ENCODE peak calls at places on chromosomes 1 and 21, in six cellular contexts. One of them, this sample, is unnamed.

GRCh38 chr1:40652452-40652851 is 13.0 kb downstream of the RIMS3 start:
- DNase-seq in GM12865: no peak
- DNase-seq in AG04450: no peak
- DNase-seq in cardiac fibroblast: no peak
- DNase-seq in NCI-H146: no peak
- DNase-seq in NCI-H1105: no peak
- DNase-seq in this sample: no peak

GRCh38 chr1:16326833-16327404 is 25.4 kb downstream of the FBXO42 start:
- DNase-seq in GM12865: no peak
- DNase-seq in AG04450: no peak
- DNase-seq in cardiac fibroblast: no peak
- DNase-seq in NCI-H146: no peak
- DNase-seq in NCI-H1105: no peak
- DNase-seq in this sample: no peak

GRCh38 chr1:180912801-180913616 is at the start of gene KIAA1614:
- DNase-seq in GM12865: no peak
- DNase-seq in AG04450: no peak
- DNase-seq in cardiac fibroblast: peak
- DNase-seq in NCI-H146: peak
- DNase-seq in NCI-H1105: no peak
- DNase-seq in this sample: peak

GRCh38 chr21:41567901-41568510 is 60.0 kb upstream of the TMPRSS2 start:
- DNase-seq in GM12865: no peak
- DNase-seq in AG04450: no peak
- DNase-seq in cardiac fibroblast: no peak
- DNase-seq in NCI-H146: no peak
- DNase-seq in NCI-H1105: no peak
- DNase-seq in this sample: peak

GRCh38 chr1:86596891-86597290 is 50.0 kb downstream of the CLCA4 start:
- DNase-seq in GM12865: no peak
- DNase-seq in AG04450: no peak
- DNase-seq in cardiac fibroblast: peak
- DNase-seq in NCI-H146: no peak
- DNase-seq in NCI-H1105: no peak
- DNase-seq in this sample: no peak

GRCh38 chr1:4650981-4651380 is 3.4 kb upstream of the AJAP1 start:
- DNase-seq in GM12865: no peak
- DNase-seq in AG04450: no peak
- DNase-seq in cardiac fibroblast: no peak
- DNase-seq in NCI-H146: no peak
- DNase-seq in NCI-H1105: no peak
- DNase-seq in this sample: no peak

GRCh38 chr1:32954183-32954582 is 10.4 kb downstream of the RNF19B start:
- DNase-seq in GM12865: no peak
- DNase-seq in AG04450: no peak
- DNase-seq in cardiac fibroblast: no peak
- DNase-seq in NCI-H146: no peak
- DNase-seq in NCI-H1105: no peak
- DNase-seq in this sample: no peak

GRCh38 chr1:36884029-36884701 is 150.2 kb downstream of the GRIK3 start:
- DNase-seq in GM12865: peak
- DNase-seq in AG04450: no peak
- DNase-seq in cardiac fibroblast: no peak
- DNase-seq in NCI-H146: no peak
- DNase-seq in NCI-H1105: no peak
- DNase-seq in this sample: no peak

GRCh38 chr1:7633521-7634245 is 137.4 kb upstream of the VAMP3 start:
- DNase-seq in GM12865: no peak
- DNase-seq in AG04450: no peak
- DNase-seq in cardiac fibroblast: no peak
- DNase-seq in NCI-H146: peak
- DNase-seq in NCI-H1105: no peak
- DNase-seq in this sample: peak

GRCh38 chr21:44083631-44084291 is 23.4 kb upstream of the PWP2 start:
- DNase-seq in GM12865: no peak
- DNase-seq in AG04450: no peak
- DNase-seq in cardiac fibroblast: no peak
- DNase-seq in NCI-H146: no peak
- DNase-seq in NCI-H1105: no peak
- DNase-seq in this sample: no peak

GRCh38 chr1:51736702-51737101 is 119.8 kb downstream of the OSBPL9 start:
- DNase-seq in GM12865: peak
- DNase-seq in AG04450: peak
- DNase-seq in cardiac fibroblast: peak
- DNase-seq in NCI-H146: no peak
- DNase-seq in NCI-H1105: no peak
- DNase-seq in this sample: peak

GRCh38 chr1:46595127-46595526 is 8.9 kb downstream of the MKNK1 start:
- DNase-seq in GM12865: no peak
- DNase-seq in AG04450: no peak
- DNase-seq in cardiac fibroblast: no peak
- DNase-seq in NCI-H146: no peak
- DNase-seq in NCI-H1105: no peak
- DNase-seq in this sample: no peak

GRCh38 chr1:230825804-230826160 is 42.5 kb downstream of the C1orf198 start:
- DNase-seq in GM12865: no peak
- DNase-seq in AG04450: no peak
- DNase-seq in cardiac fibroblast: no peak
- DNase-seq in NCI-H146: no peak
- DNase-seq in NCI-H1105: no peak
- DNase-seq in this sample: no peak